ENCODE peak calls at places on chromosomes 7 and 10, in five cellular contexts. X, Q, E, Z and D are unnamed samples. For H3K4me1, the result is how much of the 10 kb centered on the place peaks cover.

GRCh38 chr10:72886596-72887522 is 6.7 kb upstream of the OIT3 start:
- DNase-seq in X (no peak), Q (no peak), E (no peak), Z (no peak), D (peak)

GRCh38 chr7:71739520-71740195 is 607.7 kb downstream of the GALNT17 start:
- DNase-seq in X (no peak), Q (no peak), E (no peak), Z (no peak), D (no peak)

GRCh38 chr10:33793793-33794192 is 459.3 kb upstream of the NRP1 start:
- DNase-seq in X (no peak), Q (no peak), E (no peak), Z (no peak), D (no peak)

GRCh38 chr10:76291175-76291574 is 859.8 kb downstream of the LRMDA start:
- DNase-seq in X (no peak), Q (no peak), E (no peak), Z (no peak), D (no peak)

GRCh38 chr7:45648671-45648995 is 74.5 kb downstream of the ADCY1 start:
- DNase-seq in X (no peak), Q (no peak), E (no peak), Z (no peak), D (no peak)

GRCh38 chr7:135335628-135336139 is 102.0 kb downstream of the STRA8 start:
- DNase-seq in X (peak), Q (peak), E (peak), Z (peak), D (peak)

GRCh38 chr10:24241536-24241935 is 32.6 kb downstream of the KIAA1217 start:
- DNase-seq in X (no peak), Q (no peak), E (no peak), Z (no peak), D (no peak)

GRCh38 chr10:128993443-128993842 is 473.6 kb upstream of the MGMT start:
- DNase-seq in X (no peak), Q (no peak), E (no peak), Z (no peak), D (no peak)

GRCh38 chr7:21028186-21028989 is 241.7 kb upstream of the SP8 start:
- DNase-seq in X (no peak), Q (no peak), E (peak), Z (no peak), D (no peak)

GRCh38 chr7:24769014-24769830 is 12.0 kb upstream of the GSDME start:
- DNase-seq in X (no peak), Q (no peak), E (no peak), Z (no peak), D (no peak)

GRCh38 chr7:127736511-127736910 is 84.5 kb downstream of the SND1 start:
- DNase-seq in X (no peak), Q (no peak), E (peak), Z (no peak), D (no peak)

GRCh38 chr10:30210296-30210695 is 138.8 kb downstream of the MTPAP start:
- DNase-seq in X (no peak), Q (no peak), E (no peak), Z (no peak), D (no peak)

GRCh38 chr10:10677479-10677878 is 340.2 kb upstream of the CELF2 start:
- DNase-seq in X (peak), Q (peak), E (peak), Z (no peak), D (peak)

GRCh38 chr10:35377050-35377723 is 40.9 kb downstream of the CCNY start:
- DNase-seq in X (no peak), Q (no peak), E (no peak), Z (no peak), D (no peak)

GRCh38 chr10:35379226-35380137 is 43.2 kb downstream of the CCNY start:
- DNase-seq in X (peak), Q (peak), E (peak), Z (no peak), D (peak)

GRCh38 chr10:35375091-35375765 is 38.9 kb downstream of the CCNY start:
- DNase-seq in X (no peak), Q (no peak), E (peak), Z (no peak), D (no peak)

GRCh38 chr10:35382096-35382495 is 45.8 kb downstream of the CCNY start:
- DNase-seq in X (no peak), Q (no peak), E (no peak), Z (no peak), D (no peak)

DNA sequence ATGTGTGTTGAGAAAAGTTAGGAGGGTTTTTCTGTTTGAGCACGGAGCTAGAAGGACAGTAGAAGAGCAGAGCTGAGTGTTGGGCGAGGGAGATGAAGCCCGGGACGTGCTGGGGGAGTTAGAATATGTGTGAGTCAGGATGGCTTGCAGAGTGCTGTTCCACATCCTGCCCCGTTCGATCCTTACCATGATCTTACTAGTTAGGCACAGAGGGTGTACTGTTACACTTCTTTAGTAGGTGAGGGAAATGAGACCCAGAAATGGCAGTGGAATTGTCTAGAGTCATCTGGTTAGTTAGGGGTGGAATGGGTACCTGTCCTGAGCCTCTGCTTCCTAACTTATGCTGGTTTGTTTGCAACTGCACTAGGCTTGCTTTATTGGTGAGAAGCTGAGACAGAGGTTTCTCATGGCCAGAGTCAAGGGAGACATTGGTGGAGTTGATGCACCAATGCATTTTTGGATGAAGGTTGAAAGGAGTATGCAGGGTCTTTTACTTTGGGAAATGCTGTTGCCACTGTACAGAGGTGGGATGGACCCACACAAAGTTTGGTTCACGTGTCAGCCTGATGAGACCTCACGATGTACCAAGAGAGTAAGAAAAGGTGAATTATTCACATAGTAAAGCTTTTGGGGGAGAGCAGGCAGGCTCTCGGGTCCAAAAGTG is 42.4 kb downstream of the CCNY start:
- DNase-seq in X (no peak), Q (no peak), E (peak), Z (no peak), D (no peak)
- H3K4me1 ChIP-seq in X (under half), Q (half or more), E (under half), Z (under half), D (half or more)

DNA sequence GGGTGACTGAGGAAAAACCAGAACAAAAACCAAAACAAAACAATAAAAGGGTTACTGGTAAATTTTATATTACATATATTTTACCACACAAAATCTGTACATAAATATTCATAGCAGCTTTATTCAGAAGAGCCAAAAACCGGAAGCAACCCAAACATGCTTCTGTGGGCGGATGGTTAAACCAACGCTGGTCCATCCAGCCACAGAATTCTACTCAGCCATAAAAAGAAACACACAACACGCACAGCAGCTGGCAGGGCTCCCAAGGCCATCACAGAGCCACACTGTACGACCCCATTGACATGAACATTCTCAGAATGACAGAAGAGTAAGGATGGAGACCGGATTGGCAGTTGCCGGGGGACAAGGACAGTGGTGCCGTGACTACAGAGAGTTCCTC is 83.6 kb downstream of the PROSER2 start:
- DNase-seq in X (no peak), Q (no peak), E (no peak), Z (no peak), D (no peak)
- H3K4me1 ChIP-seq in X (under half), Q (under half), E (under half), Z (under half), D (under half)

DNA sequence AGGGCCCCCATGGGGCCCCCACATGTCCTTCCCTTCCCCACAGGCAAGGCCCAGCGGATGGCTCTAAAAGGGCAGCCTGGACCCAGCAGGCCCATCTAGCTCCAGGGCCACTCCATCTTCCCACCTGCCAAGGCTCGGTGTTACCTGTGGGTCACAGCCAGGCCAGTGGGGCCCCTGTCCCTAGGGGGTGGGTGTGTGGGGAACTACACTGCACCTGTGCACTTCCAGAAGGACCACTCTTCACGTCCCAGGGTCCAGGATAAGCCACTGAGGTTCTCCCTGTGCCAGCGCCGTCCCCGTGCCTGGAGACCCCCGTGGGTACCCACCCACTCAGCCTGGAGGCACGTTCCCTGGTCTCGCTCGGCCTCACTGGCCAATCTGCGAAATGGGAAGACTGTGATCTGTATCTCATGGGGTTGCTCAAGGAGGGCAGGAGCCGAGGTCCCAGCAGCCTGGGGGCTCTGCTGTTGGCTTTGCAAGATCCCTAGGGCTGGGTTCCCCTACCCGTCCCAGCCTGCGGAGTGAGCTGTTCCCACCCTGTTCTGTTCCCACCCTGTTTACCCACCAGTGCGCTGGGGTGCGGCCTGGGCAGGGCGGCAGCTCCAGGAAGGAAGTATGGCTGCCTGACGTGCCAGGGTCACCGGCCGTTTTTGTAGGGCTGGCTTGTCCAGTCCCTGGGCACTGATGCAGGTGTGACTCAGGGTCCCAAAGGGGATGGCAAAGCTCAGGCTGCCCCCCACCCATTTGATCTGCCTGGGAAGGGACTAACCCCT is 4.6 kb downstream of the PWWP2B start:
- DNase-seq in X (peak), Q (peak), E (no peak), Z (no peak), D (no peak)
- H3K4me1 ChIP-seq in X (under half), Q (half or more), E (under half), Z (under half), D (under half)

DNA sequence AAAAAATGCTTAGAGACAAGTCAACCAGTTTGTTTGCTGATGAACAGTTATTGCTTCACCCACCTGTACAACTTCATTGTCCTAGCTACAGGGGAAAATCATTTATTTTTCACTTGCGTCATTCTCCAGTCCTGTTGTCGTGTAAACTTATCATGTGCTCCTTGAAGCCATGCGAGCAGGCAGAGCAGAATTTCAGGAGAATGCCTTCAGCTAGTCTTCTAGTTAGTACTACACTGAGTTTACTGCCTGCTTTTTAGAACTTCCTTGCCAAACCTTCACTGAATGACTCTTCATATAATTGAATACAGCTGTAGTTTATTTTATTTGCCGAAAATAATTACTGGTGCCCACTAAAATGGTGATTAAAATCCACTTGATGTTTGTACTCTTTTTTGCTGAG is 15.6 kb downstream of the RPA3 start:
- DNase-seq in X (no peak), Q (no peak), E (no peak), Z (no peak), D (no peak)
- H3K4me1 ChIP-seq in X (under half), Q (half or more), E (under half), Z (under half), D (under half)

DNA sequence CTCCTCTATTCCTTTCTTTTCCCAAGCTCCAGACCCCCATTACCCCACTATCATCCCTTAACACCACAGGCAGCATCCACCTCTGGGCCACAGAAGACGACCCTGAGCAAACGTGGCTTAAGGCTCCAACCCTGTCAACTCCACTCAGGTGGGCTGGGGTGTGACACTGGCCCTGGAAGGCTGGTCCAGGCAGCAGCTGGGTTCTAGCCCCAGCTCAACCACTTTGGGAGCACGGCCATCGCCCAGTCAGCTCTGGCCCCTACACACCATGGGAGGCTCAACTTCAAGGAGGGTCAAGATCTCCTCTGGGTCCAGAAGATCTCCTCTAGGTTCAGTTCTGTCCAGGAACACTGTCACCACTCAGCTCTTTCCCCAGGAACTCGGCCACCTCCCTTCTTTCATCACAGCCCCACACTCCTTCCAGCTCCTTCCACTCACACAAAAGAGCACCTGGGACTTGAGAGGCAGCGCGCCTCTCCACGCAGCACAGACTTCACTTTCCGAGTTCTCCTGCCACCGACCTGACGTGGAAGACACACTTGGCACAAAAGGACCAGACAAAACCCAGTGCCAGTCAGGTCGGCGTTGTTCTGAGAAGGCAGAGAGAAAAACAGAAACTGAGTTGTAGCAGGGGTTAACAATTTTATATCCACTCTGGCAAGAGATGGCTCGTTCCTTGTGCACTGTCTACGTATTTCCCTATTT is 84.1 kb downstream of the CTBP2 start:
- DNase-seq in X (no peak), Q (no peak), E (no peak), Z (no peak), D (no peak)
- H3K4me1 ChIP-seq in X (under half), Q (half or more), E (under half), Z (under half), D (half or more)

DNA sequence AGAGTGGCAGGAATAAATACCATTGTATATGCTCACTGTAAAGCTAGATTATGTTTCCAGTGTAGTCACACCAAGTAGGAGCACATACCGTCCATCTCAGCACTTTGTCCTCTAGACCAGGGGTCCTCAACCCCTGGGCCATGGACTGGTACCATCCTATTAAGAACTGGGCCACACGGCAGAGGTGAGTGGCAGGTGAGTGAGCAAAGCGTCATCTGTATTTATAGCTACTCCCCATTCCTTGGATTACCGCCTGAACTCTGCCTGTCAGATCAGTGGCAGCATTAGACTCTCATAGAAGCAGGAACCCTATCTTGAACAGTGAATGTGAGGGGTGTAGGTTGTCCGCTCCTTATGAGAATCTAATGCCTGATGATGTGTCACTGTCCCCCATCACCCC is 735.3 kb downstream of the MAGI2 start:
- DNase-seq in X (no peak), Q (peak), E (no peak), Z (no peak), D (no peak)
- H3K4me1 ChIP-seq in X (under half), Q (under half), E (under half), Z (under half), D (under half)

GRCh38 chr7:101804642-101805401 is 12.6 kb upstream of the CUX1 start:
- DNase-seq in X (no peak), Q (no peak), E (peak), Z (no peak), D (no peak)

GRCh38 chr7:101803203-101804086 is 14.0 kb upstream of the CUX1 start:
- DNase-seq in X (no peak), Q (no peak), E (no peak), Z (no peak), D (no peak)

DNA sequence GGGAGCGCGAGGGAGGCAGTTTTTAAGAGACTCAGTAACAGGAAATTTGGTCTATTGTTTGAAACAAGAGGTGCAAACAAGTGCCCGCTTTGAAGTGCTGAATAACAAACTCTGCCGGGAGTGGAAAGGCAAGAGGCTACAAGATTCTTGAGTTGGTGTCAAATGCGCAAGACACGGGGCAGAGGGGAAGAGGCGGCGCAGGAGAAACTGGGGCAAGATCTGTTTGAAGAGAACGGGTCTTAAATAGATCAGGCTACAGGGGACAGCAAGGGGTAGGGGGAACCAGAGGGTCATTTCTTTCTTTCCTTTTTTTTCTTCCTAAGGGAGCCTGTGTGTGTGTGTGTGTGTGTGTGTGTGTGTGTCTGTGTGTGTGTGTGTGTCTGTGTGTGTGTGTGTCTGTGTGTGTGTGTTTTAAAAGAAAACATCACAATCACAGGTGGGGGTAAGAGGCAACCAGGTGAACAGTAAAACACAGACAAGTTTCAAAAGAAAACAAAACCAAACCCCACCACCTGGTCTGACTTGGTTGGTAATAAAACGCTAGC is 13.3 kb upstream of the CUX1 start:
- DNase-seq in X (no peak), Q (no peak), E (peak), Z (no peak), D (no peak)
- H3K4me1 ChIP-seq in X (under half), Q (under half), E (under half), Z (under half), D (under half)